ENCODE peak calls at places on chromosomes 16 and 17, in six cellular contexts. One of them, this sample, is unnamed.

GRCh38 chr17:43576563-43577229 is 30.6 kb upstream of the ETV4 start:
- DNase-seq in pancreas: peak; percentile 62
- DNase-seq in lower lobe of right lung: peak; percentile 69
- DNase-seq in dorsolateral prefrontal cortex: peak; percentile 48
- DNase-seq in cardiac muscle cell: peak; percentile 79
- DNase-seq in colonic mucosa: peak; percentile 76
- DNase-seq in this sample: peak; percentile 84

GRCh38 chr17:80586464-80587228 is 42.0 kb downstream of the RPTOR start:
- DNase-seq in cardiac muscle cell: no peak
- DNase-seq in colonic mucosa: no peak
- DNase-seq in lower lobe of right lung: no peak
- DNase-seq in pancreas: no peak
- DNase-seq in dorsolateral prefrontal cortex: no peak
- DNase-seq in this sample: no peak

GRCh38 chr17:70067104-70067503 is 7.9 kb upstream of the KCNJ16 start:
- DNase-seq in lower lobe of right lung: no peak
- DNase-seq in cardiac muscle cell: no peak
- DNase-seq in colonic mucosa: no peak
- DNase-seq in dorsolateral prefrontal cortex: no peak
- DNase-seq in pancreas: no peak
- DNase-seq in this sample: no peak

GRCh38 chr17:65538679-65539529 is 22.5 kb downstream of the AXIN2 start:
- DNase-seq in cardiac muscle cell: no peak
- DNase-seq in dorsolateral prefrontal cortex: no peak
- DNase-seq in colonic mucosa: no peak
- DNase-seq in lower lobe of right lung: no peak
- DNase-seq in pancreas: no peak
- DNase-seq in this sample: no peak

GRCh38 chr16:83619381-83620150 is 188.2 kb upstream of the HSBP1 start:
- DNase-seq in cardiac muscle cell: no peak
- DNase-seq in colonic mucosa: no peak
- DNase-seq in pancreas: no peak
- DNase-seq in dorsolateral prefrontal cortex: no peak
- DNase-seq in lower lobe of right lung: no peak
- DNase-seq in this sample: no peak

GRCh38 chr16:48244863-48245195 is 729 bp downstream of the LONP2 start:
- DNase-seq in pancreas: no peak
- DNase-seq in colonic mucosa: no peak
- DNase-seq in dorsolateral prefrontal cortex: no peak
- DNase-seq in lower lobe of right lung: no peak
- DNase-seq in cardiac muscle cell: peak; percentile 3
- DNase-seq in this sample: no peak

GRCh38 chr16:29989111-29989858 is 6.1 kb downstream of the HIRIP3 start:
- DNase-seq in dorsolateral prefrontal cortex: no peak
- DNase-seq in colonic mucosa: no peak
- DNase-seq in cardiac muscle cell: no peak
- DNase-seq in pancreas: no peak
- DNase-seq in lower lobe of right lung: peak; percentile 77
- DNase-seq in this sample: no peak

GRCh38 chr17:78364436-78365281 is 4.8 kb upstream of the SOCS3 start:
- DNase-seq in pancreas: no peak
- DNase-seq in cardiac muscle cell: no peak
- DNase-seq in lower lobe of right lung: no peak
- DNase-seq in colonic mucosa: no peak
- DNase-seq in dorsolateral prefrontal cortex: no peak
- DNase-seq in this sample: no peak

GRCh38 chr16:73546351-73546845 is 498.5 kb upstream of the ZFHX3 start:
- DNase-seq in cardiac muscle cell: no peak
- DNase-seq in dorsolateral prefrontal cortex: no peak
- DNase-seq in lower lobe of right lung: no peak
- DNase-seq in colonic mucosa: no peak
- DNase-seq in pancreas: no peak
- DNase-seq in this sample: no peak

GRCh38 chr17:43986225-43986981 is 18.0 kb upstream of the NAGS start:
- DNase-seq in pancreas: no peak
- DNase-seq in cardiac muscle cell: no peak
- DNase-seq in colonic mucosa: no peak
- DNase-seq in dorsolateral prefrontal cortex: no peak
- DNase-seq in lower lobe of right lung: no peak
- DNase-seq in this sample: no peak

GRCh38 chr16:18983565-18984424 is at the start of gene TMC7:
- DNase-seq in pancreas: peak; percentile 78
- DNase-seq in dorsolateral prefrontal cortex: peak; percentile 92
- DNase-seq in lower lobe of right lung: peak; percentile 90
- DNase-seq in cardiac muscle cell: peak; percentile 83
- DNase-seq in colonic mucosa: peak; percentile 92
- DNase-seq in this sample: peak; percentile 99

DNA sequence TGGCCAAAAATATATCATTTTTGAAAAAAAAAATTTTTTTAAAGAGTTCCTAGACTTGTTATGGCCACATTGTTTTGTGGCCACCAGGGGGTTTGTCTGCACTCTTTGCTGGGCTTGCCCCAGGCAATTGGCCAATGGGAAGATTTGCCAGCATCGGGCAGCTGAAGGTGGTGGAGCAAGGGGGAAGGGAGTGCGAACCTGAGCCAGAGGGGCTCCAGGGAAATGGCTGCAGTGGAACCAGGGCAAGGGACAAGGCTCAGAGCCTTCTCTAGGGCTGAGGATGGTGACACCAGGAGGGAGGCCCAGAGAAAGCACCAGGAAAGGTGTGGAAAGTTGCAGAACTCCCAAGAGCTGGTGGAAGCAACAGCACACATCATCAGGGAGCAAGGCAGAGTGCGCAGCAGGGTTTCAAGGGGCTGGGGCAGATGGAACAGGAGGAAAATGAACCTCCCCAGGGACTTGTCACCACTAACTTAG is 15.5 kb upstream of the CMIP start:
- DNase-seq in cardiac muscle cell: peak; percentile 64
- DNase-seq in pancreas: peak; percentile 83
- DNase-seq in lower lobe of right lung: no peak
- DNase-seq in colonic mucosa: no peak
- DNase-seq in dorsolateral prefrontal cortex: no peak
- DNase-seq in this sample: peak; percentile 75
- TF ChIP-seq CTCF in cardiac muscle cell: peak; percentile 63
- TF ChIP-seq CTCF in pancreas: peak; percentile 47
- TF ChIP-seq CTCF in lower lobe of right lung: peak; percentile 55
- TF ChIP-seq CTCF in colonic mucosa: peak; percentile 39
- TF ChIP-seq CTCF in dorsolateral prefrontal cortex: peak; percentile 28
- TF ChIP-seq CTCF in this sample: peak; percentile 75

DNA sequence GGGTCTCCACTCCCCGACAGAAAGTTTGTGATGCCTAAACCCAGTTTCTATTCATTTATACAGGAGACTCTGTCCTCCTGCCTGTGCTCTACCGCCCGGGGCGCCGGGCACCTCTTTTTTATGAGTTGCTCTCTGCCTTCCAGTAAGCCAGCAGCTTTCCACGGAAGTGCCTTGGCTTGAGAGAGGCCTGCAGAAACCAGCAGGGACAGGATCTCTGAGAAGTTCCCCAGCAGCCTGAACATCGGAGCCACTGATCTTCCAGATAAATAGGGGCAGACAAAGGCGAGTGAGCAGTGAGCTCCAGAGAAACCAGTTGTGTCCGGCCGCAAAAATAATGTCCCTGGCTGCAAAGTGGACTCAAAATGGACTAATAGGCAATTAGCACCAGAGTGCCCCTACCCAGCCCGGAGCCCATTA is 73.9 kb downstream of the NT5M start:
- DNase-seq in cardiac muscle cell: no peak
- DNase-seq in colonic mucosa: no peak
- DNase-seq in dorsolateral prefrontal cortex: no peak
- DNase-seq in pancreas: no peak
- DNase-seq in lower lobe of right lung: no peak
- DNase-seq in this sample: no peak
- TF ChIP-seq CTCF in cardiac muscle cell: no peak
- TF ChIP-seq CTCF in colonic mucosa: no peak
- TF ChIP-seq CTCF in dorsolateral prefrontal cortex: no peak
- TF ChIP-seq CTCF in pancreas: no peak
- TF ChIP-seq CTCF in lower lobe of right lung: no peak
- TF ChIP-seq CTCF in this sample: no peak

GRCh38 chr17:58529275-58529674 is 14.8 kb upstream of the MTMR4 start:
- DNase-seq in dorsolateral prefrontal cortex: peak; percentile 57
- DNase-seq in colonic mucosa: no peak
- DNase-seq in lower lobe of right lung: no peak
- DNase-seq in pancreas: no peak
- DNase-seq in cardiac muscle cell: peak; percentile 48
- DNase-seq in this sample: no peak

GRCh38 chr17:58525239-58525638 is 10.8 kb upstream of the MTMR4 start:
- DNase-seq in colonic mucosa: no peak
- DNase-seq in lower lobe of right lung: no peak
- DNase-seq in dorsolateral prefrontal cortex: no peak
- DNase-seq in cardiac muscle cell: peak; percentile 99
- DNase-seq in pancreas: no peak
- DNase-seq in this sample: no peak

GRCh38 chr17:58527949-58528348 is 13.5 kb upstream of the MTMR4 start:
- DNase-seq in lower lobe of right lung: no peak
- DNase-seq in dorsolateral prefrontal cortex: peak; percentile 82
- DNase-seq in pancreas: no peak
- DNase-seq in colonic mucosa: no peak
- DNase-seq in cardiac muscle cell: peak; percentile 80
- DNase-seq in this sample: peak; percentile 28

GRCh38 chr17:58528443-58528842 is 14.0 kb upstream of the MTMR4 start:
- DNase-seq in colonic mucosa: no peak
- DNase-seq in dorsolateral prefrontal cortex: no peak
- DNase-seq in cardiac muscle cell: no peak
- DNase-seq in lower lobe of right lung: no peak
- DNase-seq in pancreas: no peak
- DNase-seq in this sample: no peak

GRCh38 chr17:58527306-58527705 is 12.9 kb upstream of the MTMR4 start:
- DNase-seq in colonic mucosa: no peak
- DNase-seq in lower lobe of right lung: no peak
- DNase-seq in dorsolateral prefrontal cortex: no peak
- DNase-seq in pancreas: no peak
- DNase-seq in cardiac muscle cell: no peak
- DNase-seq in this sample: peak; percentile 9
- TF ChIP-seq CTCF in colonic mucosa: no peak
- TF ChIP-seq CTCF in lower lobe of right lung: no peak
- TF ChIP-seq CTCF in dorsolateral prefrontal cortex: no peak
- TF ChIP-seq CTCF in pancreas: no peak
- TF ChIP-seq CTCF in cardiac muscle cell: peak; percentile 37
- TF ChIP-seq CTCF in this sample: no peak

GRCh38 chr17:144936-145670 is 7.7 kb downstream of the SCGB1C2 start:
- DNase-seq in lower lobe of right lung: peak; percentile 13
- DNase-seq in dorsolateral prefrontal cortex: peak; percentile 13
- DNase-seq in colonic mucosa: peak; percentile 12
- DNase-seq in pancreas: peak; percentile 27
- DNase-seq in cardiac muscle cell: no peak
- DNase-seq in this sample: no peak

GRCh38 chr17:143785-144281 is 6.5 kb downstream of the SCGB1C2 start:
- DNase-seq in colonic mucosa: peak; percentile 85
- DNase-seq in cardiac muscle cell: peak; percentile 76
- DNase-seq in dorsolateral prefrontal cortex: peak; percentile 64
- DNase-seq in pancreas: peak; percentile 94
- DNase-seq in lower lobe of right lung: peak; percentile 85
- DNase-seq in this sample: peak; percentile 90

GRCh38 chr17:145671-146541 is 8.5 kb downstream of the SCGB1C2 start:
- DNase-seq in dorsolateral prefrontal cortex: peak; percentile 3
- DNase-seq in pancreas: peak; percentile 20
- DNase-seq in cardiac muscle cell: no peak
- DNase-seq in lower lobe of right lung: peak; percentile 44
- DNase-seq in colonic mucosa: peak; percentile 10
- DNase-seq in this sample: no peak

GRCh38 chr17:142102-142661 is 4.8 kb downstream of the SCGB1C2 start:
- DNase-seq in pancreas: peak; percentile 48
- DNase-seq in dorsolateral prefrontal cortex: peak; percentile 7
- DNase-seq in cardiac muscle cell: peak; percentile 8
- DNase-seq in colonic mucosa: peak; percentile 13
- DNase-seq in lower lobe of right lung: peak; percentile 48
- DNase-seq in this sample: no peak

DNA sequence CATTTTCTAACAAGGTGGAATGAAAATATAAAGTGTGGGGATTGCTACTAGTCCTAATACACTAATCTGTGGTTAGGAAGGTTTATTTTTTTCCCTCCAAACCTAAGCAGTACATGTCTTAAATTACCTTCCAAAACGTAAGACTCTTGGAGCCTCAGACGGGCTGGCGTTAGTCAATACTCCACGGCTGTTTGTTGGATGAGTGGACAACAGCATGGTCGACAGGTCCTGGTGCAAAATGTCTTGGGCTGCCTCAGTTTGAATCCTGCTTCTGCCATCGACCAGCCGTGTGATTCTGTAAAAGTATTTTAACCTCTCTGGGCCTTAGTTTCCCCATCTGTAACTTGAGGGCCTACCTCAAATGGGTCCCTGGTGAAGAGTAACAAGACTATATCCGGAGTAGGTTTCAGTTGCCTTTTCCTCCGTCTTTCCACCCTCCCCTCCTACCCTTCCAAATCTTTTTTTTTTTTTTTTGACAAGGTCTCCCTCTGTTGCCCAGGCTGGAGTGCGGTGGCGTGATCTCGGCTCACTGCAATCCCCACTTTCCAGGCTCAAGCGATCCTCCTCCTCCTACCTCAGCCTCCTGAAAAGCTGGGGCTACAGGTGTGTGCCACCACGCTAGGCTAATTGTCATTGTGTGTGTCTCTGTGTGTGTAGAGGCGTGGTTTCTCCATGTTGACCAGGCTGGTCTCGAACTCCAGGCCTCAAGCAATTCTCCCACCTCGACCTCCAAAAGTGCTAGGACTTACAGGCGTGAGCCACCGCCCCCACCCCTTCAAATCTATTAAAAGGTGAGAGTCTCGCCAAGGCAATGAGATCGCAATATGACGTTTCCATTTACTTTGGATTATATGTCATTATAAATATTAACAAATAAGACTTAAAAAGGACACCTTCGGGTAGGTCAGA is 5.8 kb downstream of the SCGB1C2 start:
- DNase-seq in lower lobe of right lung: peak; percentile 24
- DNase-seq in dorsolateral prefrontal cortex: peak; percentile 17
- DNase-seq in pancreas: peak; percentile 23
- DNase-seq in cardiac muscle cell: no peak
- DNase-seq in colonic mucosa: peak; percentile 6
- DNase-seq in this sample: no peak
- TF ChIP-seq CTCF in lower lobe of right lung: no peak
- TF ChIP-seq CTCF in dorsolateral prefrontal cortex: no peak
- TF ChIP-seq CTCF in pancreas: no peak
- TF ChIP-seq CTCF in cardiac muscle cell: no peak
- TF ChIP-seq CTCF in colonic mucosa: no peak
- TF ChIP-seq CTCF in this sample: no peak